ENCODE peak calls at places on chromosomes 6 and 20, in seven cellular contexts. N is right atrium auricular region; P is endodermal cell; A is naive thymus-derived CD4-positive, alpha-beta T cell; Z is left ventricle myocardium inferior; B is testis; H is dorsolateral prefrontal cortex. M is an unnamed sample.

GRCh38 chr20:6711950-6712634 is 55.4 kb upstream of the BMP2 start:
- DNase-seq in N (no peak), P (no peak), A (no peak), Z (no peak), B (no peak), H (no peak), M (peak; percentile 78)

GRCh38 chr6:157610451-157610999 is 212.5 kb upstream of the SNX9 start:
- DNase-seq in N (no peak), P (no peak), A (no peak), Z (no peak), B (no peak), H (no peak), M (no peak)

GRCh38 chr6:164398647-164399046 is 910.8 kb downstream of the C6orf118 start:
- DNase-seq in N (no peak), P (no peak), A (no peak), Z (no peak), B (no peak), H (no peak), M (no peak)

GRCh38 chr20:49484180-49485140 is 2.0 kb upstream of the KCNB1 start:
- DNase-seq in N (peak; percentile 75), P (peak; percentile 95), A (peak; percentile 23), Z (peak; percentile 78), B (peak; percentile 89), H (peak; percentile 74), M (peak; percentile 55)

GRCh38 chr20:43404880-43405279 is 52.8 kb upstream of the SRSF6 start:
- DNase-seq in N (no peak), P (peak; percentile 83), A (no peak), Z (no peak), B (no peak), H (no peak), M (no peak)

GRCh38 chr20:63819224-63819917 is 11.7 kb downstream of the ZBTB46 start:
- DNase-seq in N (no peak), P (peak; percentile 64), A (no peak), Z (peak; percentile 44), B (peak; percentile 55), H (no peak), M (no peak)

GRCh38 chr20:25005661-25006060 is 13.1 kb upstream of the APMAP start:
- DNase-seq in N (no peak), P (peak; percentile 41), A (no peak), Z (no peak), B (no peak), H (no peak), M (no peak)

GRCh38 chr6:7216941-7217621 is 95.9 kb downstream of the SSR1 start:
- DNase-seq in N (no peak), P (peak; percentile 82), A (no peak), Z (peak; percentile 68), B (no peak), H (no peak), M (no peak)

GRCh38 chr20:40508821-40509220 is 180.2 kb downstream of the MAFB start:
- DNase-seq in N (no peak), P (no peak), A (no peak), Z (no peak), B (no peak), H (no peak), M (no peak)

GRCh38 chr6:110714143-110714542 is 101.1 kb downstream of the CDK19 start:
- DNase-seq in N (no peak), P (no peak), A (no peak), Z (no peak), B (no peak), H (no peak), M (no peak)

GRCh38 chr6:107105511-107106116 is 9.7 kb downstream of the BEND3 start:
- DNase-seq in N (no peak), P (peak; percentile 66), A (no peak), Z (no peak), B (no peak), H (no peak), M (no peak)

GRCh38 chr6:132995432-132995831 is 181.1 kb downstream of the RPS12 start:
- DNase-seq in N (no peak), P (no peak), A (no peak), Z (no peak), B (no peak), H (no peak), M (no peak)

GRCh38 chr6:1039191-1039590 is 272.7 kb upstream of the FOXQ1 start:
- DNase-seq in N (peak; percentile 42), P (no peak), A (no peak), Z (no peak), B (no peak), H (no peak), M (no peak)

GRCh38 chr6:17227403-17227802 is 53.8 kb upstream of the RBM24 start:
- DNase-seq in N (no peak), P (no peak), A (no peak), Z (no peak), B (no peak), H (no peak), M (no peak)

GRCh38 chr6:34128045-34128444 is 17.8 kb downstream of the GRM4 start:
- DNase-seq in N (no peak), P (no peak), A (no peak), Z (no peak), B (no peak), H (no peak), M (no peak)

GRCh38 chr20:35604444-35604750 is 11.2 kb upstream of the SPAG4 start:
- DNase-seq in N (no peak), P (peak; percentile 91), A (no peak), Z (no peak), B (no peak), H (no peak), M (no peak)

GRCh38 chr6:10391299-10391630 is 23.6 kb downstream of the TFAP2A start:
- DNase-seq in N (no peak), P (no peak), A (no peak), Z (no peak), B (no peak), H (no peak), M (no peak)

GRCh38 chr6:30103630-30104179 is 9.2 kb downstream of the TRIM31 start:
- DNase-seq in N (no peak), P (no peak), A (no peak), Z (no peak), B (no peak), H (no peak), M (no peak)
- H3K27me3 ChIP-seq in N (no peaks in the 10 kb centered on the region), P (peaks cover 86% of the 10 kb centered on the region), A (peaks cover 5% of the 10 kb centered on the region), Z (peaks cover 69% of the 10 kb centered on the region), B (no peaks in the 10 kb centered on the region), H (peaks cover 20% of the 10 kb centered on the region), M (peaks cover 12% of the 10 kb centered on the region)

GRCh38 chr6:30164714-30165113 is 1.4 kb downstream of the TRIM15 start:
- DNase-seq in N (no peak), P (no peak), A (no peak), Z (no peak), B (no peak), H (no peak), M (no peak)

GRCh38 chr6:30162265-30163089 is 869 bp upstream of the TRIM15 start:
- DNase-seq in N (no peak), P (no peak), A (no peak), Z (no peak), B (no peak), H (no peak), M (no peak)

GRCh38 chr6:30163918-30164654 is 740 bp downstream of the TRIM15 start:
- DNase-seq in N (no peak), P (no peak), A (no peak), Z (no peak), B (no peak), H (no peak), M (no peak)

GRCh38 chr6:30160791-30161261 is at the start of gene TRIM10:
- DNase-seq in N (no peak), P (no peak), A (no peak), Z (no peak), B (no peak), H (no peak), M (no peak)

GRCh38 chr6:30163090-30163917 is at the start of gene TRIM15:
- DNase-seq in N (no peak), P (peak; percentile 67), A (peak; percentile 13), Z (no peak), B (no peak), H (no peak), M (peak; percentile 77)
- H3K27me3 ChIP-seq in N (no peaks in the 10 kb centered on the region), P (peaks cover 35% of the 10 kb centered on the region), A (no peaks in the 10 kb centered on the region), Z (peaks cover 63% of the 10 kb centered on the region), B (no peaks in the 10 kb centered on the region), H (no peaks in the 10 kb centered on the region), M (peaks cover 17% of the 10 kb centered on the region)

GRCh38 chr20:62475819-62476073 is at the start of gene GATA5:
- DNase-seq in N (no peak), P (peak; percentile 85), A (no peak), Z (no peak), B (no peak), H (no peak), M (no peak)

GRCh38 chr20:62479218-62479617 is 3.4 kb upstream of the GATA5 start:
- DNase-seq in N (no peak), P (no peak), A (no peak), Z (no peak), B (no peak), H (no peak), M (no peak)

GRCh38 chr20:62476074-62476838 is 461 bp upstream of the GATA5 start:
- DNase-seq in N (no peak), P (no peak), A (no peak), Z (peak; percentile 50), B (peak; percentile 82), H (no peak), M (no peak)

GRCh38 chr20:62480318-62480717 is 4.5 kb upstream of the GATA5 start:
- DNase-seq in N (no peak), P (no peak), A (no peak), Z (no peak), B (peak; percentile 90), H (no peak), M (no peak)

DNA sequence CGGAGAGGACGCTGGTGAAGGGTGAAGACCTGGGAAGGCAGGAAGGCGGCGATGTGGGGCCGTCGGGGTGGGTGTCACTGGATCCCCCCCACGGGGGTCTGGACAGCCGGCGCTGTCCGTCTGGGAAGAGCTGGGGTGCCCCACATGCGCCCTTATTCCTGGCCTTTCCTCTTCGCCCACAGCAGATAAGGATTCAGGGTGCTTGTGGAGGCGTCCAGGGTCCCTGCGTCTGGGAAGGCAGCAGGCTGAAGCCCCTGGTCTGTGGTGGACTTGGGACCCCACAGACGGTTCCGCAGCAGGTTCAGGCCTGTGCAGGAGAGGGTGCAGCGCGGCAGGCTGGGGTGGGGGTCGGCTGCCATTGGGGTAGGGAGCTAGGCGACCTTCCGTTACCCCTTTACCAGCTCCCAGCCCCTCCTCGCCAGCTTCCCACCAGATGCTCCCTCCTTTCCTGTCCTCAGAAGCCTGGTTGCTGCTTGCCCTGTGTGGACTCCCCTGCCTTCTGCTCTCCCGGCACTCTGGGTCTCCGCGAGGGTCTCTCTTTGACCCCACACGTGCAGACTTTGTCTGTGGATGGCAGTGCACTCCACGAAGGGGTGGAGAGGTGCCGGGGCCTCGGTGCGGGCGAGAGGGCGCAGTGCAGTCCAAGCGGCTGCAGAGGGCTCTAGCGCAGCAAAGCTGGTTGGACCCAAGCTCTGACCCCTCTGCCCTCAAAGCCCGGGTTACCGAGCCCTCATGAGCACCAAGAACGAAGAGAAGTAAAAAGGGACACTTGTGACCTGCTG is 2.1 kb upstream of the GATA5 start:
- DNase-seq in N (no peak), P (peak; percentile 77), A (no peak), Z (no peak), B (peak; percentile 66), H (no peak), M (no peak)
- H3K27me3 ChIP-seq in N (no peaks in the 10 kb centered on the region), P (peaks cover 74% of the 10 kb centered on the region), A (peaks cover 3% of the 10 kb centered on the region), Z (peaks cover 95% of the 10 kb centered on the region), B (no peaks in the 10 kb centered on the region), H (peaks cover 5% of the 10 kb centered on the region), M (peaks cover 97% of the 10 kb centered on the region)

DNA sequence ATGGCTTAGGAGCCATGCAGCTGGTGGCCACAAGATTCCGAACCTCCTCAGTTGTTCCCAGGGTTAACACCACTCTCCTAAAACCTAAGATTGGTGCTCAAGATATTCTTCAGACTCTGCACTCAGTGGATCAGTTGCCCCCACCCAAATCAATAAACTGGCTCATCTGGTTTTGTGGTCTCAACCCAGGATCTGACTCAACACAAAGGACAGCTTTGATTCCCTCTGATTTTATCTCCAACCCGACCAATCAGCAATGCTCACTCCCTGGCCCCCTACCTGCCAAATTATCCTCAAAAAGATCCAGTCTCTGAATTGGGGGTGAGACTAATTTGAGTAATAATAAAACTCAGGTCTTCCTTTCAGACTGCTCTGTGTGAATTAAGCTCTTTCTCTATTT is 137.5 kb downstream of the EYS start:
- DNase-seq in N (no peak), P (peak; percentile 43), A (no peak), Z (no peak), B (no peak), H (no peak), M (no peak)
- H3K27me3 ChIP-seq in N (no peaks in the 10 kb centered on the region), P (no peaks in the 10 kb centered on the region), A (no peaks in the 10 kb centered on the region), Z (no peaks in the 10 kb centered on the region), B (no peaks in the 10 kb centered on the region), H (no peaks in the 10 kb centered on the region), M (no peaks in the 10 kb centered on the region)